ENCODE peak calls at places on chromosome 18, in eight cellular contexts. One of them, this sample, is unnamed.

GRCh38 chr18:24400587-24400986 is 3.0 kb upstream of the OSBPL1A start:
- DNase-seq in mucosa of gallbladder: no peak
- DNase-seq in NCI-H2081: no peak
- DNase-seq in amygdala: no peak
- DNase-seq in AG04450: no peak
- DNase-seq in DMS79 treated with DMSO at 0.1 percent for 48 hours: no peak
- DNase-seq in stimulated activated CD4-positive, alpha-beta T cell treated with anti-CD3 and anti-CD28 coated beads, Interleukin-4, amount 100 ng/mL, for 4 hours: no peak
- DNase-seq in upper lobe of right lung: no peak
- DNase-seq in this sample: no peak

GRCh38 chr18:51429644-51430043 is 232.2 kb upstream of the MEX3C start:
- DNase-seq in mucosa of gallbladder: no peak
- DNase-seq in NCI-H2081: no peak
- DNase-seq in amygdala: no peak
- DNase-seq in AG04450: no peak
- DNase-seq in DMS79 treated with DMSO at 0.1 percent for 48 hours: no peak
- DNase-seq in stimulated activated CD4-positive, alpha-beta T cell treated with anti-CD3 and anti-CD28 coated beads, Interleukin-4, amount 100 ng/mL, for 4 hours: no peak
- DNase-seq in upper lobe of right lung: no peak
- DNase-seq in this sample: no peak

GRCh38 chr18:48565105-48565504 is 26.3 kb downstream of the CTIF start:
- DNase-seq in mucosa of gallbladder: no peak
- DNase-seq in NCI-H2081: no peak
- DNase-seq in amygdala: no peak
- DNase-seq in AG04450: no peak
- DNase-seq in DMS79 treated with DMSO at 0.1 percent for 48 hours: no peak
- DNase-seq in stimulated activated CD4-positive, alpha-beta T cell treated with anti-CD3 and anti-CD28 coated beads, Interleukin-4, amount 100 ng/mL, for 4 hours: no peak
- DNase-seq in upper lobe of right lung: no peak
- DNase-seq in this sample: no peak

GRCh38 chr18:79422022-79422782 is 26.5 kb downstream of the NFATC1 start:
- DNase-seq in mucosa of gallbladder: no peak
- DNase-seq in NCI-H2081: no peak
- DNase-seq in amygdala: no peak
- DNase-seq in AG04450: no peak
- DNase-seq in DMS79 treated with DMSO at 0.1 percent for 48 hours: no peak
- DNase-seq in stimulated activated CD4-positive, alpha-beta T cell treated with anti-CD3 and anti-CD28 coated beads, Interleukin-4, amount 100 ng/mL, for 4 hours: no peak
- DNase-seq in upper lobe of right lung: no peak
- DNase-seq in this sample: no peak

GRCh38 chr18:76256897-76257500 is 238.0 kb downstream of the ZNF516 start:
- DNase-seq in mucosa of gallbladder: peak
- DNase-seq in NCI-H2081: peak
- DNase-seq in amygdala: no peak
- DNase-seq in AG04450: peak
- DNase-seq in DMS79 treated with DMSO at 0.1 percent for 48 hours: no peak
- DNase-seq in stimulated activated CD4-positive, alpha-beta T cell treated with anti-CD3 and anti-CD28 coated beads, Interleukin-4, amount 100 ng/mL, for 4 hours: no peak
- DNase-seq in upper lobe of right lung: no peak
- DNase-seq in this sample: no peak

GRCh38 chr18:33805592-33805991 is 227.6 kb downstream of the ASXL3 start:
- DNase-seq in mucosa of gallbladder: no peak
- DNase-seq in NCI-H2081: no peak
- DNase-seq in amygdala: no peak
- DNase-seq in AG04450: no peak
- DNase-seq in DMS79 treated with DMSO at 0.1 percent for 48 hours: peak
- DNase-seq in stimulated activated CD4-positive, alpha-beta T cell treated with anti-CD3 and anti-CD28 coated beads, Interleukin-4, amount 100 ng/mL, for 4 hours: no peak
- DNase-seq in upper lobe of right lung: no peak
- DNase-seq in this sample: no peak

GRCh38 chr18:10783941-10784340 is 258.1 kb downstream of the NAPG start:
- DNase-seq in mucosa of gallbladder: no peak
- DNase-seq in NCI-H2081: no peak
- DNase-seq in amygdala: no peak
- DNase-seq in AG04450: no peak
- DNase-seq in DMS79 treated with DMSO at 0.1 percent for 48 hours: no peak
- DNase-seq in stimulated activated CD4-positive, alpha-beta T cell treated with anti-CD3 and anti-CD28 coated beads, Interleukin-4, amount 100 ng/mL, for 4 hours: no peak
- DNase-seq in upper lobe of right lung: no peak
- DNase-seq in this sample: no peak

GRCh38 chr18:49849331-49850217 is 36.2 kb upstream of the ACAA2 start:
- DNase-seq in mucosa of gallbladder: peak
- DNase-seq in NCI-H2081: peak
- DNase-seq in amygdala: no peak
- DNase-seq in AG04450: peak
- DNase-seq in DMS79 treated with DMSO at 0.1 percent for 48 hours: peak
- DNase-seq in stimulated activated CD4-positive, alpha-beta T cell treated with anti-CD3 and anti-CD28 coated beads, Interleukin-4, amount 100 ng/mL, for 4 hours: no peak
- DNase-seq in upper lobe of right lung: peak
- DNase-seq in this sample: no peak

GRCh38 chr18:63325086-63325686 is 5.6 kb upstream of the BCL2 start:
- DNase-seq in mucosa of gallbladder: no peak
- DNase-seq in NCI-H2081: no peak
- DNase-seq in amygdala: no peak
- DNase-seq in AG04450: no peak
- DNase-seq in DMS79 treated with DMSO at 0.1 percent for 48 hours: no peak
- DNase-seq in stimulated activated CD4-positive, alpha-beta T cell treated with anti-CD3 and anti-CD28 coated beads, Interleukin-4, amount 100 ng/mL, for 4 hours: no peak
- DNase-seq in upper lobe of right lung: no peak
- DNase-seq in this sample: no peak

GRCh38 chr18:70249118-70249517 is 39.7 kb upstream of the SOCS6 start:
- DNase-seq in mucosa of gallbladder: no peak
- DNase-seq in NCI-H2081: no peak
- DNase-seq in amygdala: no peak
- DNase-seq in AG04450: no peak
- DNase-seq in DMS79 treated with DMSO at 0.1 percent for 48 hours: no peak
- DNase-seq in stimulated activated CD4-positive, alpha-beta T cell treated with anti-CD3 and anti-CD28 coated beads, Interleukin-4, amount 100 ng/mL, for 4 hours: no peak
- DNase-seq in upper lobe of right lung: no peak
- DNase-seq in this sample: no peak

GRCh38 chr18:46899274-46899948 is 17.9 kb downstream of the PIAS2 start:
- DNase-seq in mucosa of gallbladder: no peak
- DNase-seq in NCI-H2081: no peak
- DNase-seq in amygdala: no peak
- DNase-seq in AG04450: no peak
- DNase-seq in DMS79 treated with DMSO at 0.1 percent for 48 hours: no peak
- DNase-seq in stimulated activated CD4-positive, alpha-beta T cell treated with anti-CD3 and anti-CD28 coated beads, Interleukin-4, amount 100 ng/mL, for 4 hours: no peak
- DNase-seq in upper lobe of right lung: no peak
- DNase-seq in this sample: no peak

GRCh38 chr18:13395577-13395976 is 177.0 kb downstream of the LDLRAD4 start:
- DNase-seq in mucosa of gallbladder: no peak
- DNase-seq in NCI-H2081: no peak
- DNase-seq in amygdala: no peak
- DNase-seq in AG04450: no peak
- DNase-seq in DMS79 treated with DMSO at 0.1 percent for 48 hours: no peak
- DNase-seq in stimulated activated CD4-positive, alpha-beta T cell treated with anti-CD3 and anti-CD28 coated beads, Interleukin-4, amount 100 ng/mL, for 4 hours: no peak
- DNase-seq in upper lobe of right lung: no peak
- DNase-seq in this sample: no peak

GRCh38 chr18:24063121-24063731 is 48.7 kb downstream of the TTC39C start:
- DNase-seq in mucosa of gallbladder: no peak
- DNase-seq in NCI-H2081: no peak
- DNase-seq in amygdala: no peak
- DNase-seq in AG04450: peak
- DNase-seq in DMS79 treated with DMSO at 0.1 percent for 48 hours: no peak
- DNase-seq in stimulated activated CD4-positive, alpha-beta T cell treated with anti-CD3 and anti-CD28 coated beads, Interleukin-4, amount 100 ng/mL, for 4 hours: no peak
- DNase-seq in upper lobe of right lung: no peak
- DNase-seq in this sample: no peak

GRCh38 chr18:21181763-21182162 is 60.3 kb upstream of the GREB1L start:
- DNase-seq in mucosa of gallbladder: no peak
- DNase-seq in NCI-H2081: no peak
- DNase-seq in amygdala: no peak
- DNase-seq in AG04450: no peak
- DNase-seq in DMS79 treated with DMSO at 0.1 percent for 48 hours: no peak
- DNase-seq in stimulated activated CD4-positive, alpha-beta T cell treated with anti-CD3 and anti-CD28 coated beads, Interleukin-4, amount 100 ng/mL, for 4 hours: no peak
- DNase-seq in upper lobe of right lung: no peak
- DNase-seq in this sample: no peak

GRCh38 chr18:13382683-13382989 is 164.1 kb downstream of the LDLRAD4 start:
- DNase-seq in mucosa of gallbladder: no peak
- DNase-seq in NCI-H2081: no peak
- DNase-seq in amygdala: no peak
- DNase-seq in AG04450: no peak
- DNase-seq in DMS79 treated with DMSO at 0.1 percent for 48 hours: no peak
- DNase-seq in stimulated activated CD4-positive, alpha-beta T cell treated with anti-CD3 and anti-CD28 coated beads, Interleukin-4, amount 100 ng/mL, for 4 hours: no peak
- DNase-seq in upper lobe of right lung: no peak
- DNase-seq in this sample: no peak

GRCh38 chr18:26806224-26806623 is 59.3 kb downstream of the AQP4 start:
- DNase-seq in mucosa of gallbladder: no peak
- DNase-seq in NCI-H2081: no peak
- DNase-seq in amygdala: no peak
- DNase-seq in AG04450: no peak
- DNase-seq in DMS79 treated with DMSO at 0.1 percent for 48 hours: no peak
- DNase-seq in stimulated activated CD4-positive, alpha-beta T cell treated with anti-CD3 and anti-CD28 coated beads, Interleukin-4, amount 100 ng/mL, for 4 hours: no peak
- DNase-seq in upper lobe of right lung: no peak
- DNase-seq in this sample: no peak

GRCh38 chr18:27124196-27124595 is 60.9 kb downstream of the CHST9 start:
- DNase-seq in mucosa of gallbladder: no peak
- DNase-seq in NCI-H2081: no peak
- DNase-seq in amygdala: no peak
- DNase-seq in AG04450: no peak
- DNase-seq in DMS79 treated with DMSO at 0.1 percent for 48 hours: no peak
- DNase-seq in stimulated activated CD4-positive, alpha-beta T cell treated with anti-CD3 and anti-CD28 coated beads, Interleukin-4, amount 100 ng/mL, for 4 hours: no peak
- DNase-seq in upper lobe of right lung: no peak
- DNase-seq in this sample: no peak

GRCh38 chr18:39624934-39625333 is 2059.3 kb upstream of the CELF4 start:
- DNase-seq in mucosa of gallbladder: no peak
- DNase-seq in NCI-H2081: no peak
- DNase-seq in amygdala: no peak
- DNase-seq in AG04450: peak
- DNase-seq in DMS79 treated with DMSO at 0.1 percent for 48 hours: no peak
- DNase-seq in stimulated activated CD4-positive, alpha-beta T cell treated with anti-CD3 and anti-CD28 coated beads, Interleukin-4, amount 100 ng/mL, for 4 hours: no peak
- DNase-seq in upper lobe of right lung: no peak
- DNase-seq in this sample: no peak

GRCh38 chr18:47149457-47150028 is 757 bp downstream of the HDHD2 start:
- DNase-seq in mucosa of gallbladder: no peak
- DNase-seq in NCI-H2081: peak
- DNase-seq in amygdala: no peak
- DNase-seq in AG04450: no peak
- DNase-seq in DMS79 treated with DMSO at 0.1 percent for 48 hours: no peak
- DNase-seq in stimulated activated CD4-positive, alpha-beta T cell treated with anti-CD3 and anti-CD28 coated beads, Interleukin-4, amount 100 ng/mL, for 4 hours: no peak
- DNase-seq in upper lobe of right lung: no peak
- DNase-seq in this sample: no peak

GRCh38 chr18:2848145-2848878 is 1.5 kb downstream of the EMILIN2 start:
- DNase-seq in mucosa of gallbladder: no peak
- DNase-seq in NCI-H2081: no peak
- DNase-seq in amygdala: no peak
- DNase-seq in AG04450: no peak
- DNase-seq in DMS79 treated with DMSO at 0.1 percent for 48 hours: no peak
- DNase-seq in stimulated activated CD4-positive, alpha-beta T cell treated with anti-CD3 and anti-CD28 coated beads, Interleukin-4, amount 100 ng/mL, for 4 hours: no peak
- DNase-seq in upper lobe of right lung: no peak
- DNase-seq in this sample: peak

GRCh38 chr18:22930089-22930713 is 2.9 kb upstream of the RBBP8 start:
- DNase-seq in mucosa of gallbladder: peak
- DNase-seq in NCI-H2081: peak
- DNase-seq in amygdala: peak
- DNase-seq in AG04450: peak
- DNase-seq in DMS79 treated with DMSO at 0.1 percent for 48 hours: peak
- DNase-seq in stimulated activated CD4-positive, alpha-beta T cell treated with anti-CD3 and anti-CD28 coated beads, Interleukin-4, amount 100 ng/mL, for 4 hours: peak
- DNase-seq in upper lobe of right lung: peak
- DNase-seq in this sample: peak

GRCh38 chr18:33264566-33264965 is 176.0 kb downstream of the CCDC178 start:
- DNase-seq in mucosa of gallbladder: no peak
- DNase-seq in NCI-H2081: no peak
- DNase-seq in amygdala: no peak
- DNase-seq in AG04450: no peak
- DNase-seq in DMS79 treated with DMSO at 0.1 percent for 48 hours: no peak
- DNase-seq in stimulated activated CD4-positive, alpha-beta T cell treated with anti-CD3 and anti-CD28 coated beads, Interleukin-4, amount 100 ng/mL, for 4 hours: no peak
- DNase-seq in upper lobe of right lung: no peak
- DNase-seq in this sample: no peak